ENCODE peak calls at places on chromosome 7, in ten cellular contexts. N is H1, B is heart left ventricle, P is transverse colon, T is A549, O is IMR-90, A is esophagus squamous epithelium, Y is breast epithelium, M is suprapubic skin, G is stomach. H is an unnamed sample. For H3K4me1, the result is how much of the 10 kb centered on the place peaks cover.

GRCh38 chr7:44084695-44085094 is 2.4 kb upstream of the POLM start:
- DNase-seq in B (no peak), A (no peak), Y (no peak), T (no peak), M (no peak), P (no peak), O (peak), G (no peak), N (no peak), H (no peak)

GRCh38 chr7:114082567-114082933 is 163.7 kb upstream of the PPP1R3A start:
- DNase-seq in N (no peak), T (no peak), P (no peak), O (no peak), G (no peak), M (no peak), A (no peak), B (no peak), Y (no peak), H (no peak)

GRCh38 chr7:146635200-146636032 is 518.8 kb downstream of the CNTNAP2 start:
- DNase-seq in O (no peak), Y (no peak), B (no peak), T (no peak), M (no peak), N (no peak), P (no peak), G (no peak), A (no peak), H (no peak)

GRCh38 chr7:94620703-94621118 is 35.2 kb downstream of the SGCE start:
- DNase-seq in Y (no peak), G (peak), M (peak), O (peak), T (peak), N (peak), B (peak), P (peak), A (no peak), H (no peak)

GRCh38 chr7:55260171-55260570 is 105.0 kb upstream of the LANCL2 start:
- DNase-seq in A (no peak), N (no peak), M (no peak), B (no peak), Y (no peak), G (no peak), O (no peak), T (no peak), P (no peak), H (no peak)

GRCh38 chr7:10939237-10939910 is 34.3 kb upstream of the PHF14 start:
- DNase-seq in O (no peak), T (peak), N (no peak), P (peak), G (no peak), M (no peak), Y (no peak), B (no peak), A (no peak), H (no peak)

GRCh38 chr7:16644624-16644986 is 949 bp downstream of the ANKMY2 start:
- DNase-seq in G (peak), T (peak), B (peak), M (peak), A (no peak), P (peak), N (no peak), O (peak), Y (peak), H (no peak)

GRCh38 chr7:3431306-3431705 is 130.3 kb downstream of the SDK1 start:
- DNase-seq in B (no peak), Y (no peak), N (no peak), O (peak), P (no peak), M (no peak), A (no peak), G (no peak), T (no peak), H (no peak)

GRCh38 chr7:131027287-131027773 is 293.3 kb upstream of the KLF14 start:
- DNase-seq in A (no peak), T (no peak), G (no peak), M (no peak), B (peak), P (no peak), Y (no peak), O (peak), N (no peak), H (no peak)

GRCh38 chr7:86339051-86339450 is 304.7 kb upstream of the GRM3 start:
- DNase-seq in M (no peak), N (no peak), B (no peak), G (no peak), T (no peak), A (no peak), Y (no peak), P (no peak), O (no peak), H (no peak)

GRCh38 chr7:39910108-39910869 is 39.8 kb upstream of the CDK13 start:
- DNase-seq in P (no peak), T (no peak), Y (no peak), G (no peak), O (peak), N (no peak), A (no peak), B (no peak), M (no peak), H (no peak)

GRCh38 chr7:87359366-87359765 is 13.9 kb downstream of the CROT start:
- DNase-seq in O (peak), A (no peak), M (no peak), N (no peak), Y (no peak), G (no peak), B (no peak), P (no peak), T (no peak), H (no peak)

GRCh38 chr7:44461387-44461786 is 29.1 kb downstream of the NUDCD3 start:
- DNase-seq in O (peak), P (no peak), A (no peak), M (no peak), T (no peak), N (no peak), G (no peak), B (no peak), Y (no peak), H (no peak)

GRCh38 chr7:29179110-29179509 is 15.5 kb upstream of the CHN2 start:
- DNase-seq in N (no peak), B (no peak), Y (no peak), P (no peak), T (no peak), O (no peak), A (no peak), G (no peak), M (no peak), H (no peak)

GRCh38 chr7:93773446-93773845 is 117.1 kb downstream of the TFPI2 start:
- DNase-seq in A (no peak), P (no peak), G (no peak), N (no peak), B (no peak), T (no peak), O (no peak), Y (no peak), M (no peak), H (no peak)

GRCh38 chr7:22725585-22725984 is 1.4 kb upstream of the IL6 start:
- DNase-seq in M (no peak), B (no peak), T (no peak), A (no peak), Y (no peak), P (no peak), O (peak), N (no peak), G (no peak), H (no peak)

GRCh38 chr7:77982926-77983550 is 184.5 kb downstream of the PHTF2 start:
- DNase-seq in P (no peak), M (no peak), O (no peak), Y (no peak), N (no peak), T (no peak), B (no peak), G (no peak), A (no peak), H (no peak)

GRCh38 chr7:153476166-153476565 is 576.0 kb upstream of the DPP6 start:
- DNase-seq in O (no peak), G (no peak), A (no peak), N (no peak), Y (no peak), T (no peak), P (no peak), B (no peak), M (no peak), H (no peak)

GRCh38 chr7:105794741-105795729 is 81.4 kb downstream of the ATXN7L1 start:
- DNase-seq in A (no peak), G (no peak), M (no peak), T (no peak), B (peak), N (no peak), O (peak), Y (no peak), P (no peak), H (no peak)

GRCh38 chr7:151379534-151380198 is 30.2 kb downstream of the WDR86 start:
- DNase-seq in N (no peak), A (no peak), O (no peak), M (peak), G (no peak), T (no peak), Y (no peak), B (no peak), P (no peak), H (no peak)

GRCh38 chr7:77679608-77680007 is 16.7 kb upstream of the RSBN1L start:
- DNase-seq in B (no peak), T (no peak), A (no peak), G (no peak), P (no peak), O (no peak), N (no peak), M (no peak), Y (no peak), H (no peak)

GRCh38 chr7:55305130-55305529 is 60.0 kb upstream of the LANCL2 start:
- DNase-seq in P (no peak), B (no peak), O (no peak), N (no peak), Y (no peak), M (no peak), T (no peak), A (no peak), G (no peak), H (no peak)

DNA sequence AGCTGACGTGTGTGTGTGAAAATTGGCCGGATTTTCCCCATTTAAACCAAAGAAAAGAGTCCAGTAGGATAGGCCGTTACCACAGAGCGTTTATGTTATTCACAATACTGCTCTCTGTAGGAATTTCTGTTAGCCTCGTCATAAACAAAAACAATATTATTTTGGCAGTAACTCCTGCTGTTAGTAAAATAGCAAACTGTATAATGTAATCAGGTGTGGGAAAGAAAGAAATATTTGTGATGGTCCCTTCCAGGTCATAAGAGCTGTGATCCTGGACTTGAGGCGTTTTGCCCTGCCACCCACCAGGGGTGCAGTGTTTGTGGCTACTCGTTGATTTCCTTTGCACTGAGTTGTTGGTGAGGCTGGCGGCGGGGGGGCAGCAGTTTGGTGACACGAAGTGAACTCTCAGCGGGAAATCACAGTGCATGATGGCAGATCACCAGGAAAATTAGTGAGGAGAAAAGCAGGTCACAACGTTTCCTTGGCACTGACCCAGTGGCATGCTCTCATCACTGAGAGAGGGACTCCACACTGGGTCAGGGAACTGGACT is 2.8 kb downstream of the EEPD1 start:
- DNase-seq in Y (no peak), M (no peak), P (peak), O (peak), T (no peak), N (no peak), B (peak), G (peak), A (no peak), H (no peak)
- H3K4me1 ChIP-seq in Y (under half), M (half or more), P (under half), O (under half), T (under half), N (under half), B (half or more), G (half or more), A (under half), H (half or more)

GRCh38 chr7:138565451-138566114 is 105.5 kb downstream of the TRIM24 start:
- DNase-seq in N (no peak), M (no peak), P (no peak), G (no peak), A (no peak), O (peak), B (no peak), Y (no peak), T (no peak), H (no peak)
- H3K4me3 ChIP-seq in N (no peak), M (no peak), P (no peak), G (no peak), A (no peak), O (no peak), B (no peak), Y (no peak), T (no peak), H (no peak)

GRCh38 chr7:80637911-80638765 is at the start of gene CD36:
- DNase-seq in M (no peak), O (no peak), A (no peak), T (no peak), G (no peak), N (no peak), Y (no peak), P (no peak), B (peak), H (no peak)
- TF ChIP-seq POLR2A in M (no peak), O (no peak), A (no peak), T (no peak), G (no peak), N (no peak), Y (no peak), P (no peak), B (no peak), H (no peak)

GRCh38 chr7:80230327-80230726 is 95.7 kb downstream of the GNAI1 start:
- DNase-seq in B (no peak), Y (no peak), T (no peak), O (peak), A (no peak), N (no peak), P (no peak), G (no peak), M (no peak), H (no peak)

GRCh38 chr7:80224416-80224815 is 89.8 kb downstream of the GNAI1 start:
- DNase-seq in N (no peak), Y (no peak), B (no peak), M (no peak), G (no peak), A (no peak), T (no peak), O (no peak), P (no peak), H (no peak)

GRCh38 chr7:80220022-80220421 is 85.4 kb downstream of the GNAI1 start:
- DNase-seq in T (no peak), G (no peak), Y (no peak), M (no peak), B (no peak), P (no peak), A (no peak), N (no peak), O (no peak), H (no peak)

DNA sequence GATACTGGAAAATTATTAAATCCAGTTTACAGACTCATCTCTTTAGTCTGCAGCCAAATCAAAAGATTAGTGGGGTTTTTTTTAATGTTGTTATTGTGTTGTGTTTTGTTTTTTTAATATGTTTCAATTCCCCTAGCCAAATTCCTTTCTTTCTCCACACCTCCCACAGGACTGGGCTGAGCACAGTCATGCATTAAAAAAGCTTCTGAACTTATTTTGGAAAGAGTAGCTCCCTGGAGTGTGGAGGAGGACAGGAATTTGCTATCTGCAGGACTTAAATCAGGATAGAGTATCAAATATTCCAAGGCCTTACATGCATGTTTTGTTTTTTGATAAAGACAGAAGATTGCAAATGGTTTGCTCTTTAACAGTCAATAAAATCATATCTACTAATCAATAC is 90.7 kb downstream of the GNAI1 start:
- DNase-seq in O (no peak), A (no peak), B (no peak), N (no peak), P (no peak), T (no peak), G (no peak), M (no peak), Y (no peak), H (no peak)
- H3K4me1 ChIP-seq in O (under half), A (under half), B (under half), N (under half), P (under half), T (under half), G (under half), M (under half), Y (under half), H (under half)

GRCh38 chr7:70027864-70028263 is 429.6 kb downstream of the AUTS2 start:
- DNase-seq in A (no peak), O (no peak), P (no peak), T (no peak), B (no peak), N (no peak), M (no peak), G (no peak), Y (no peak), H (no peak)
- H3K4me3 ChIP-seq in A (no peak), O (no peak), P (no peak), T (no peak), B (no peak), N (no peak), M (no peak), G (no peak), Y (no peak), H (no peak)

GRCh38 chr7:108526768-108527017 is 758 bp upstream of the PNPLA8 start:
- DNase-seq in P (no peak), Y (no peak), O (no peak), A (no peak), B (no peak), N (no peak), M (no peak), G (no peak), T (no peak), H (no peak)

GRCh38 chr7:108528183-108528712 is 2.3 kb upstream of the PNPLA8 start:
- DNase-seq in B (no peak), N (no peak), P (peak), G (no peak), A (no peak), T (no peak), Y (no peak), M (no peak), O (no peak), H (no peak)

GRCh38 chr7:108525985-108526767 is at the start of gene PNPLA8:
- DNase-seq in A (peak), M (peak), O (peak), N (peak), T (peak), P (peak), G (peak), Y (peak), B (peak), H (peak)

GRCh38 chr7:108522780-108523179 is 3.2 kb downstream of the PNPLA8 start:
- DNase-seq in Y (no peak), B (no peak), P (no peak), T (no peak), G (no peak), A (no peak), O (no peak), M (no peak), N (no peak), H (no peak)

DNA sequence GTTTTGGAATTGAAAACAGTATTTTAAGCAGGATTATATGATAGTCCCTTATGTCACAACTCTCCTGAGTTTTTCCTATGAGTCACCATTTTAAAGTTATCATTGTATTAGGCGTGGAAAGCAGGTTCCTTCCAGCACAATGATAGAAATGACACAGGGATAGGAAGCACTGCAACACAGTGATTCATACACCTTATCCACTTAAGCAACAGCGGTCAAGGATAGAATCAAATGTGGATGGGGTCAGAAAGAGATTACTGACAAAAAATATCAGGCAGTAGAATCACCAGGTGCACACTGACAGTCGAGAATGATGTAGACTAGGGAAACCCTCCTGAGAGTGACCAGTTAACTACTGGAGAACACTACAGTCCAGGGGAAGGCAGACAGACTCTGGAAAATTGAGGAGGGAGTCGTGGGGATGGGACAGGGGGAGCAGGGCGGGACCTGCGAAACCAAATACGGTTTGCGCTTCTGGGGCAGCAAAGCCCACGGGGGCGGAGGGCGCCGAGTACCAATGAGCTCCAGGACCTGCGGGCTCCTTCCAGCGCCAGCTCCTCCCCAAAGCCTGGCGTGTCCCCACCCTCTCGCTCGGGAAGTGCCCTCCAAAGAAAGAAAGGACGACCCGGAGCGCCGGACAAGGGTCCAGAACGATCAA is 479 bp downstream of the PNPLA8 start:
- DNase-seq in B (peak), Y (no peak), A (no peak), T (peak), N (peak), M (no peak), P (no peak), G (no peak), O (peak), H (no peak)
- TF ChIP-seq POLR2A in B (no peak), Y (no peak), A (no peak), T (no peak), N (peak), M (no peak), P (no peak), G (no peak), O (no peak), H (no peak)

DNA sequence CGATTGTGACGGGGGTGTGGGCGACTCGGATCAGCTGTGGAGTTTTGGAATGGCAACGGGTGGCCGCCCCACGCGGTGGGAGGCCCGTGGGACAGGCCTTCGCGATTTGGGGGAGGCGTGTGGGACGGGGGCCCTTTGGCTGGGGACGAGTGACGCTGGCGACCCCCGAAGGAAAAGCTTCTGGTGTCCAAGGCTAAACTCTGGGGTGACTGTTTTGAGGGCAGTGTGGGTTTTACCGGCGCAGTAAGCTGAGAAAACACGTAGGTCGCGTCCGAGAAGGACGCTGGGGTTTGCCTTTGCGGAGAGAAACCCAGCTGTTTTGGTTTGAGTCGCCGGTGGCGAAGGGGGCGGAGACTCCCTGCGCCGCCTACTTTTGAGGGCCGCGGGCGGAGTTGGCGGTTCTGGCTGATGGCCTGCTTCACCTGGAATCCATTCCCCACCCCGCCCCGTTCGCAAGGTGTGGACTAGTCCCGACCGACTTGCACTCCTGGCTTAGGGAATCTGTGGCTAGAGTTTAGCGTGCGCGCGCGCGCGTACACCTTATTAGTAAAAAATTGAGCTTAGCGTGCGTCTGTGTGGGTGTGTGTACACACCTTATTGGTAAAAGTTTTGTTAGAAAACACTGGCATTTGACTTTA is 606 bp downstream of the TAX1BP1 start:
- DNase-seq in G (peak), A (peak), P (peak), N (peak), B (peak), O (peak), T (peak), M (peak), Y (peak), H (peak)
- H3K4me1 ChIP-seq in G (half or more), A (under half), P (under half), N (under half), B (under half), O (under half), T (under half), M (under half), Y (under half), H (half or more)

H was measured in esophagus muscularis mucosa.